ENCODE peak calls at places on chromosome 1, in ten cellular contexts. L is substantia nigra; R is germinal center; Z is RCC 7860; F is epithelial cell of esophagus; S is H54; T is T-helper 1 cell; K is effector CD8-positive, alpha-beta T cell; H is central memory CD4-positive, alpha-beta T cell; I is M059J. Y is an unnamed sample.

GRCh38 chr1:118842462-118843201 is 145.5 kb downstream of the TBX15 start:
- DNase-seq in L (no peak), R (no peak), Z (no peak), F (no peak), S (no peak), T (no peak), K (no peak), H (no peak), I (no peak), Y (no peak)

GRCh38 chr1:28971980-28972771 is 57.8 kb downstream of the EPB41 start:
- DNase-seq in L (no peak), R (no peak), Z (peak; percentile 78), F (peak; percentile 91), S (peak; percentile 9), T (no peak), K (no peak), H (no peak), I (peak; percentile 96), Y (no peak)

GRCh38 chr1:201828451-201828819 is 522 bp upstream of the IPO9 start:
- DNase-seq in L (no peak), R (no peak), Z (no peak), F (no peak), S (no peak), T (no peak), K (no peak), H (no peak), I (peak; percentile 37), Y (no peak)

GRCh38 chr1:9182784-9183257 is 51.8 kb upstream of the H6PD start:
- DNase-seq in L (no peak), R (peak; percentile 15), Z (no peak), F (no peak), S (no peak), T (no peak), K (no peak), H (no peak), I (no peak), Y (no peak)

GRCh38 chr1:15525043-15525958 is 1.3 kb upstream of the CASP9 start:
- DNase-seq in L (no peak), R (no peak), Z (no peak), F (peak; percentile 6), S (peak; percentile 64), T (no peak), K (no peak), H (peak; percentile 99), I (peak; percentile 96), Y (no peak)

GRCh38 chr1:95124342-95124741 is 7.2 kb downstream of the TLCD4 start:
- DNase-seq in L (no peak), R (no peak), Z (no peak), F (no peak), S (no peak), T (no peak), K (no peak), H (no peak), I (no peak), Y (no peak)

GRCh38 chr1:51234721-51235425 is 1.2 kb upstream of the RNF11 start:
- DNase-seq in L (peak; percentile 7), R (peak; percentile 74), Z (peak; percentile 97), F (peak; percentile 76), S (no peak), T (no peak), K (no peak), H (peak; percentile 10), I (peak; percentile 87), Y (no peak)

GRCh38 chr1:55131801-55132200 is 83.4 kb downstream of the USP24 start:
- DNase-seq in L (no peak), R (no peak), Z (peak; percentile 57), F (peak; percentile 35), S (no peak), T (no peak), K (no peak), H (no peak), I (peak; percentile 89), Y (no peak)

GRCh38 chr1:165539306-165539705 is 4.5 kb upstream of the LRRC52 start:
- DNase-seq in L (no peak), R (no peak), Z (no peak), F (peak; percentile 46), S (no peak), T (no peak), K (no peak), H (no peak), I (peak; percentile 51), Y (no peak)

GRCh38 chr1:78490861-78491310 is at the start of gene PTGFR:
- DNase-seq in L (no peak), R (no peak), Z (peak; percentile 52), F (peak; percentile 37), S (peak; percentile 41), T (no peak), K (no peak), H (no peak), I (peak; percentile 85), Y (peak; percentile 51)

GRCh38 chr1:76121850-76122249 is 47.3 kb downstream of the ST6GALNAC3 start:
- DNase-seq in L (no peak), R (no peak), Z (no peak), F (no peak), S (no peak), T (no peak), K (no peak), H (no peak), I (no peak), Y (no peak)

GRCh38 chr1:29708818-29709710 is 472.7 kb downstream of the PTPRU start:
- DNase-seq in L (no peak), R (no peak), Z (peak; percentile 79), F (peak; percentile 79), S (peak; percentile 49), T (no peak), K (no peak), H (no peak), I (peak; percentile 96), Y (no peak)

Y was measured in HEK293T.